ENCODE peak calls at places on chromosome 10, in eight cellular contexts. U is tibial artery, Q is left ventricle myocardium inferior, C is brain microvascular endothelial cell, A is thyroid gland, F is psoas muscle, I is neural progenitor cell, V is A549. M is an unnamed sample.

GRCh38 chr10:29634764-29635625 is at the start of gene SVIL:
- DNase-seq in U (peak; percentile 85), Q (peak; percentile 64), C (peak; percentile 92), A (peak; percentile 87), F (peak; percentile 72), I (peak; percentile 32), V (no peak), M (peak; percentile 90)

GRCh38 chr10:70743879-70744278 is 41.3 kb downstream of the TBATA start:
- DNase-seq in U (no peak), Q (no peak), C (no peak), A (no peak), F (no peak), I (no peak), V (no peak), M (no peak)

GRCh38 chr10:112030431-112030830 is 153.1 kb downstream of the GPAM start:
- DNase-seq in U (no peak), Q (no peak), C (no peak), A (no peak), F (no peak), I (no peak), V (no peak), M (no peak)

GRCh38 chr10:8889538-8889937 is 835.0 kb downstream of the GATA3 start:
- DNase-seq in U (no peak), Q (no peak), C (no peak), A (no peak), F (no peak), I (no peak), V (no peak), M (no peak)

GRCh38 chr10:97717627-97718026 is 4.1 kb downstream of the MARVELD1 start:
- DNase-seq in U (no peak), Q (no peak), C (no peak), A (no peak), F (no peak), I (no peak), V (no peak), M (no peak)

GRCh38 chr10:78331391-78331922 is 297.8 kb downstream of the RPS24 start:
- DNase-seq in U (peak; percentile 39), Q (no peak), C (peak; percentile 23), A (no peak), F (peak; percentile 27), I (peak; percentile 46), V (no peak), M (peak; percentile 63)

GRCh38 chr10:104029528-104029875 is 56.2 kb downstream of the COL17A1 start:
- DNase-seq in U (no peak), Q (peak; percentile 87), C (no peak), A (no peak), F (peak; percentile 78), I (no peak), V (no peak), M (no peak)

GRCh38 chr10:128869101-128869712 is 597.8 kb upstream of the MGMT start:
- DNase-seq in U (no peak), Q (no peak), C (no peak), A (no peak), F (no peak), I (no peak), V (no peak), M (peak; percentile 45)

GRCh38 chr10:127040756-127041155 is 135.5 kb downstream of the DOCK1 start:
- DNase-seq in U (no peak), Q (no peak), C (no peak), A (no peak), F (no peak), I (no peak), V (no peak), M (no peak)

GRCh38 chr10:131899695-131900349 is 986 bp upstream of the PPP2R2D start:
- DNase-seq in U (no peak), Q (no peak), C (no peak), A (no peak), F (no peak), I (peak; percentile 38), V (peak; percentile 72), M (no peak)

DNA sequence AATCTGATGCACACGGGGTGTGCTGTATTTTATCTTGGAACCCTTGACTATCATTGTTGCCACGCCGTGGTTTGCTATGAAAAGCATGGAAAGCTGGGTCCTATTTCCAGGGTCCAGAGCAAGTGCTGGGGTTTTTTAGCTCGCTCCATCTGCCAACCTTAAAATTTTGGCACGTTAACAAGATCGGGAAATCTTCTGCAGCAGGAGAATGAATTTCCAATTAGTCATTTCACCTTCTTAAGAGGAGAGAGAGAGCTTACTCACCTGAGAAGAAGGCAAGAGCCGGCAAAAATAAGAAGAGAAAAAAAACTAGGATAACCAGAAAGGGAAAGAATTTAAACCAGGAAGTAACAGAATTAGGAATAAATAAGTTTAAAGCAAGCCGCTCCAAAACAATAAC is 223.6 kb upstream of the CELF2 start:
- DNase-seq in U (no peak), Q (no peak), C (peak; percentile 35), A (no peak), F (no peak), I (no peak), V (no peak), M (no peak)
- H3K4me3 ChIP-seq in U (no peak overlapping the region), Q (no peak overlapping the region), C (peak overlapping the region; percentile 13), A (no peak overlapping the region), F (no peak overlapping the region), I (no peak overlapping the region), V (no peak overlapping the region), M (no peak overlapping the region)

GRCh38 chr10:119714484-119714816 is 11.4 kb upstream of the INPP5F start:
- DNase-seq in U (no peak), Q (no peak), C (no peak), A (no peak), F (no peak), I (no peak), V (no peak), M (no peak)

GRCh38 chr10:119713744-119714483 is 11.9 kb upstream of the INPP5F start:
- DNase-seq in U (no peak), Q (no peak), C (no peak), A (no peak), F (no peak), I (no peak), V (no peak), M (no peak)

DNA sequence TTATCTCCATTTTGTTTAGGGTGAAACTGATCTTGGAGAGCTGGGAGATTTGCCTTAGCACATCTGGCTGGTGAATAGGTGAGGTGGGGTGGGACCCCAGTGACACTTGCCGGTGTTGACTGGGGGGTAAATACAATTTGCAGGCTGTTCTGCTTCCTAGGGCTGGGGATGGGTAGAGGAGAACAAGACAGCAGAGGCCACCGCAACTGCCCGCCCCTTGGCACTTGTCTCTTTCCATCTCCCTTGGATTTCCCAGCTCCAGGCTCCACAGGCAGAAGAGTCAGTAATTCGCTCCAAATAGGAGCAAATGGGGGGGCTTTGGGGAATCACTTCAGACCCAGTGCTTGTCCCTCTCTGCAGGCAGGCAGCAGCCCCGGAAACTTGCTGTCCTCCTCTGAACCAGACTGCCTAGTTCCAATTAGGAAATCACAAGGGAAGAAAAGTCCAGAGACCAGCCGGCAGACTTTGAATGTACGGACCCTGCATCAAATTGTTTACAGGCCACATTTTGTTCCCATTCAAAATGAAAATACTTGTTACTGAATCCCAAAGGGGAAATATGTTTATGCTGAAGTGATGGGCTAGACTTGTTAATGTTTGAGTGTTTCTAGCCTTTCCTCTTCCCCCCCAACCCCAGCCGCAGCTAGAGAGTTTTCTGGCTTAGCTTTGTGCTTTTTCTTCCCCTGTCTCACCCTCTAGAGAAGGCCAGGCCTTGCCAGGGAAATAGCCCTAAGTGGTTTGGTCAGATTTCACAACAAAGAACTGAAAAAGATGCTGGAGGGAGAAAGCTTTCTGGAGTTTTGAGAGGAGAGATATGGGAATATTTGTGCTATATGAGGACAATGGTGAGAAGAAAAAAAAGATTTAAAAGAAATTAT is 10.0 kb upstream of the INPP5F start:
- DNase-seq in U (no peak), Q (no peak), C (no peak), A (peak; percentile 50), F (no peak), I (peak; percentile 24), V (no peak), M (no peak)
- H3K27ac ChIP-seq in U (no peak overlapping the region), Q (peak overlapping the region; percentile 23), C (no peak overlapping the region), A (peak overlapping the region; percentile 31), F (no peak overlapping the region), I (peak overlapping the region; percentile 71), V (no peak overlapping the region), M (no peak overlapping the region)

DNA sequence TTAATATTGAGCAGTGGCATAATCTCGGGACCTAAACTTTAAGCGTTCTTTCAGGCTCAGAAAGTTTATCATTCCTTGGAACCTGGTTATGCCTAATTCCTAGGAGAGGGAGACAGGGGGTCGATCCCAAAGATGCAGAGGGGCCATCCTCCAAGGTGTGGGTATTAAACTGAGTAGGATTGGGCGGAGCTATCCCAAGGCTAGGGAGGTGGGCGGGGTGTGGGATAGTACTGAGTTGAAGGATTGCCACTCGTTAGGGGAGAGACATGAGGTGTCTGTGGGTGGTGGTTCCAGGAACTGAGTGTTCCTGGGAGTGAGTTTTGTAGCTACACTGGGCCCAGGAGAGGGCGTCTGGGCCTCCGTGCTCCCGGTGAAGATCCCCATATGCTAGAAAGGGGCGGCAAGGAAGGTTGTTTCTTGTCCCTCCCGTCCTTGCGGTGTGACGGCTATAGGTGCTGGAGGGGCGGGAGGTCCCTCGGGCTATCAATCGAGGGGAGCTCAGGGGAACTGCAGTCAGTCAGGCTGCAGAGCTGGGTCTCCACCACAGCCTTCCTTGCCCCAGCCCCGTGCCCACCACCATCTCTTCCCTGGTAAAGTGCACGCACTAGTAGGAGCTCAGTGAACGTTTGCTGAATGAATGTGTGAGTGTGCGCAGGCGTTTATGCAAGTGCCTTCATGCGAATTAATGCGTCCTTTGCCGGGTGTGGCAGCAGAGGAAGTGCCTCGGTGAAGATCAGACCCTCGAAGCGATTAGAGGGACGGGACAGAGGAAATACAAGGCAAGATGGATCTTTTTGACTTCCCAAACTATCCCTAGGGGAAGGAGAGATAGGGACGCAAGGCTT is 3.0 kb upstream of the HMX2 start:
- DNase-seq in U (no peak), Q (no peak), C (no peak), A (no peak), F (no peak), I (peak; percentile 55), V (no peak), M (no peak)
- TF ChIP-seq CTCF in U (no peak), Q (no peak), C (peak; percentile 30), A (no peak), F (no peak), I (peak; percentile 19), V (no peak), M (no peak)

GRCh38 chr10:49271346-49271745 is 27.6 kb upstream of the C10orf71 start:
- DNase-seq in U (no peak), Q (peak; percentile 53), C (no peak), A (no peak), F (peak; percentile 56), I (no peak), V (no peak), M (no peak)

GRCh38 chr10:49273626-49274025 is 25.3 kb upstream of the C10orf71 start:
- DNase-seq in U (no peak), Q (no peak), C (no peak), A (no peak), F (no peak), I (no peak), V (no peak), M (no peak)

GRCh38 chr10:49274886-49275285 is 24.1 kb upstream of the C10orf71 start:
- DNase-seq in U (no peak), Q (no peak), C (no peak), A (no peak), F (no peak), I (no peak), V (no peak), M (no peak)

GRCh38 chr10:49272251-49273081 is 26.5 kb upstream of the C10orf71 start:
- DNase-seq in U (peak; percentile 46), Q (peak; percentile 73), C (peak; percentile 29), A (no peak), F (peak; percentile 66), I (no peak), V (no peak), M (no peak)

DNA sequence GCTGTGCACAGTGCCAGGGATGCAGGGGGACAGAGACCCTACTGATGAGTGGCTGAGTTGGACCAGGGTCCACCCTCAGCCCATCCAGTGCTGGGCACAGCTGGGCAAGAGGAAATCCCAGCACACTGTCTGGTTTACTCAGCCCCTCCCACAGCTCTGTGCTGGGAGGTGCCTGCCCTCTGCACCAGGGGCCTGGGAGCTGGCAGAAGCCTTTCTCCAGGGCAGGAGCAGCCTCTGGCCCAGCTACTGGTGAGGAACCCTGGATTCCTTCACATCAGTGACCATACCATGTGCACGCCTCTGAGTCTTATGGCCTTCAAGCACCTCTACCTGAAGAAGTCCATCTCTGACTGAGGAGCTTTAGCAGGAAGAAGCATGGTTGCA is 25.9 kb upstream of the C10orf71 start:
- DNase-seq in U (no peak), Q (no peak), C (no peak), A (no peak), F (no peak), I (no peak), V (no peak), M (no peak)
- H3K4me3 ChIP-seq in U (no peak overlapping the region), Q (no peak overlapping the region), C (no peak overlapping the region), A (no peak overlapping the region), F (peak overlapping the region; percentile 7), I (no peak overlapping the region), V (no peak overlapping the region), M (no peak overlapping the region)